ENCODE peak calls at places on chromosomes 4 and X, in four cellular contexts. L is EH, S is amygdala, N is astrocyte of the spinal cord. X is an unnamed sample.

GRCh38 chrX:23907106-23907495 is 637 bp downstream of the APOO start:
- DNase-seq in L (no peak), N (no peak), S (no peak), X (no peak)

GRCh38 chr4:152281822-152282221 is 254.1 kb downstream of the FBXW7 start:
- DNase-seq in S (no peak), L (no peak), N (no peak), X (no peak)

GRCh38 chr4:116358633-116359222 is 726.6 kb downstream of the TRAM1L1 start:
- DNase-seq in L (peak), N (peak), S (no peak), X (peak)

GRCh38 chr4:170497105-170497504 is 407.3 kb upstream of the AADAT start:
- DNase-seq in L (no peak), N (no peak), S (peak), X (no peak)

GRCh38 chr4:171812377-171813194 is 618 bp upstream of the GALNTL6 start:
- DNase-seq in N (no peak), L (peak), S (peak), X (peak)

GRCh38 chrX:102746134-102746584 is 25.6 kb downstream of the GPRASP3 start:
- DNase-seq in S (peak), L (peak), N (peak), X (no peak)

GRCh38 chrX:135463937-135464336 is 42.2 kb downstream of the SMIM10L2A start:
- DNase-seq in N (no peak), L (peak), S (no peak), X (peak)

GRCh38 chr4:22508376-22508775 is 7.5 kb downstream of the ADGRA3 start:
- DNase-seq in S (no peak), N (no peak), L (peak), X (no peak)

GRCh38 chrX:106862972-106863688 is 40.0 kb downstream of the RIPPLY1 start:
- DNase-seq in N (no peak), L (peak), S (no peak), X (peak)

GRCh38 chr4:528296-528695 is 29.3 kb downstream of the PIGG start:
- DNase-seq in L (no peak), N (no peak), S (no peak), X (no peak)